ENCODE peak calls at places on chromosomes 3 and 15, in nine cellular contexts. D is ovary, E is HFF-Myc, J is AG09309, I is HepG2, Q is upper lobe of right lung, U is K562, H is cardiac muscle cell, N is AG10803. S is an unnamed sample.

GRCh38 chr3:22959593-22959992 is 243.5 kb upstream of the UBE2E2 start:
- DNase-seq in U (no peak), D (no peak), Q (no peak), E (no peak), I (no peak), J (no peak), H (no peak), N (no peak), S (no peak)

GRCh38 chr3:101074518-101074917 is 81.3 kb upstream of the ABI3BP start:
- DNase-seq in Q (no peak), E (no peak), N (no peak), U (no peak), J (no peak), D (no peak), H (no peak), I (no peak), S (peak)

GRCh38 chr3:166634091-166634746 is 745.9 kb downstream of the ZBBX start:
- DNase-seq in D (no peak), H (no peak), Q (no peak), I (no peak), J (no peak), N (no peak), E (no peak), U (no peak), S (no peak)

GRCh38 chr3:72114773-72115172 is 329.8 kb upstream of the PROK2 start:
- DNase-seq in J (no peak), Q (no peak), H (no peak), I (no peak), U (no peak), N (peak), E (no peak), D (no peak), S (no peak)

GRCh38 chr3:179942560-179943075 is 94.1 kb downstream of the PEX5L start:
- DNase-seq in N (no peak), U (no peak), E (no peak), I (no peak), J (no peak), Q (no peak), H (no peak), D (no peak), S (no peak)

GRCh38 chr3:107458871-107459270 is 63.9 kb upstream of the BBX start:
- DNase-seq in U (no peak), I (no peak), N (no peak), D (no peak), J (no peak), E (no peak), Q (no peak), H (no peak), S (peak)

GRCh38 chr3:141828487-141829284 is 47.8 kb upstream of the ATP1B3 start:
- DNase-seq in I (no peak), E (no peak), Q (no peak), D (no peak), H (peak), N (peak), J (no peak), U (no peak), S (peak)

GRCh38 chr3:9778102-9778501 is 8.4 kb upstream of the CAMK1 start:
- DNase-seq in Q (no peak), I (no peak), E (no peak), J (peak), U (no peak), D (peak), N (peak), H (no peak), S (peak)

GRCh38 chr3:128478576-128479506 is 12.2 kb upstream of the DNAJB8 start:
- DNase-seq in E (no peak), Q (no peak), D (no peak), H (no peak), J (no peak), U (no peak), I (no peak), N (no peak), S (no peak)

GRCh38 chr3:19074257-19074938 is 73.9 kb upstream of the KCNH8 start:
- DNase-seq in J (no peak), Q (no peak), I (no peak), U (no peak), E (no peak), D (no peak), N (no peak), H (no peak), S (no peak)

GRCh38 chr3:174957081-174957480 is 97.9 kb downstream of the NAALADL2 start:
- DNase-seq in D (no peak), H (no peak), E (no peak), J (no peak), N (peak), I (no peak), U (no peak), Q (no peak), S (no peak)

GRCh38 chr15:92613841-92614240 is 41.7 kb downstream of the FAM174B start:
- DNase-seq in H (no peak), I (no peak), U (no peak), Q (peak), E (no peak), N (no peak), J (no peak), D (peak), S (no peak)

GRCh38 chr3:88058322-88058592 is 548 bp downstream of the CGGBP1 start:
- DNase-seq in Q (no peak), D (no peak), H (no peak), U (no peak), E (no peak), N (no peak), I (peak), J (no peak), S (no peak)

GRCh38 chr3:134666466-134666865 is 15.6 kb upstream of the KY start:
- DNase-seq in N (peak), I (no peak), H (no peak), E (no peak), U (no peak), J (no peak), D (no peak), Q (no peak), S (peak)

GRCh38 chr3:134665243-134665642 is 14.4 kb upstream of the KY start:
- DNase-seq in J (no peak), H (peak), D (no peak), U (no peak), E (no peak), I (no peak), Q (no peak), N (no peak), S (no peak)

GRCh38 chr3:134666885-134667284 is 16.1 kb upstream of the KY start:
- DNase-seq in J (no peak), Q (no peak), U (no peak), D (no peak), I (no peak), E (no peak), N (no peak), H (no peak), S (no peak)

GRCh38 chr3:134667461-134667860 is 16.6 kb upstream of the KY start:
- DNase-seq in H (no peak), J (no peak), E (no peak), I (no peak), D (no peak), Q (no peak), U (no peak), N (no peak), S (no peak)

GRCh38 chr3:134666052-134666451 is 15.2 kb upstream of the KY start:
- DNase-seq in H (no peak), N (no peak), I (no peak), Q (no peak), E (no peak), U (no peak), D (no peak), J (no peak), S (no peak)
- H3K4me3 ChIP-seq in H (no peak), N (no peak), I (no peak), Q (no peak), E (no peak), U (no peak), D (no peak), J (no peak), S (no peak)

GRCh38 chr3:184513276-184514150 is 48.1 kb upstream of the EPHB3 start:
- DNase-seq in N (peak), D (peak), U (peak), I (peak), E (peak), Q (peak), H (peak), J (no peak), S (peak)
- TF ChIP-seq CTCF in N (peak), D (peak), U (peak), I (peak), E (peak), Q (peak), H (peak), J (peak), S (peak)

GRCh38 chr3:177596248-177596821 is 399.1 kb upstream of the TBL1XR1 start:
- DNase-seq in U (no peak), E (no peak), I (no peak), J (no peak), D (no peak), H (no peak), N (no peak), Q (no peak), S (peak)

GRCh38 chr3:177597325-177598109 is 400.2 kb upstream of the TBL1XR1 start:
- DNase-seq in Q (no peak), U (no peak), D (peak), H (peak), E (peak), I (no peak), N (peak), J (peak), S (peak)

GRCh38 chr3:177599331-177599730 is 402.0 kb upstream of the TBL1XR1 start:
- DNase-seq in E (no peak), N (no peak), Q (no peak), I (no peak), H (no peak), U (no peak), J (no peak), D (no peak), S (no peak)

GRCh38 chr3:177596822-177597271 is 399.6 kb upstream of the TBL1XR1 start:
- DNase-seq in E (no peak), J (no peak), I (no peak), U (no peak), N (peak), H (no peak), D (no peak), Q (no peak), S (peak)

GRCh38 chr3:177598110-177598833 is 401.0 kb upstream of the TBL1XR1 start:
- DNase-seq in Q (no peak), E (no peak), J (no peak), I (no peak), N (peak), H (no peak), D (no peak), U (no peak), S (peak)
- H3K4me3 ChIP-seq in Q (no peak), E (no peak), J (no peak), I (no peak), N (no peak), H (no peak), D (no peak), U (no peak), S (no peak)

GRCh38 chr15:46502668-46503067 is 867.8 kb downstream of the SQOR start:
- DNase-seq in N (no peak), U (no peak), I (peak), Q (no peak), D (no peak), E (no peak), H (peak), J (no peak), S (peak)
- TF ChIP-seq CTCF in N (peak), U (no peak), I (peak), Q (no peak), D (no peak), E (no peak), H (no peak), J (no peak), S (peak)

S was measured in cardiac fibroblast.